ENCODE peak calls at places on chromosomes 2 and 18, in four cellular contexts. P, D, T and G are unnamed samples.

GRCh38 chr2:226002438-226002837 is 602.9 kb downstream of the NYAP2 start:
- DNase-seq in P (peak), D (no peak), T (peak), G (peak)

GRCh38 chr2:11155326-11156059 is at the start of gene SLC66A3:
- DNase-seq in P (peak), D (peak), T (no peak), G (peak)

GRCh38 chr2:241271641-241272297 is 43.7 kb downstream of the HDLBP start:
- DNase-seq in P (peak), D (peak), T (peak), G (peak)

GRCh38 chr18:32049393-32050161 is 31.0 kb downstream of the RNF125 start:
- DNase-seq in P (no peak), D (no peak), T (no peak), G (no peak)

GRCh38 chr2:127061377-127062273 is 45.3 kb downstream of the BIN1 start:
- DNase-seq in P (peak), D (peak), T (no peak), G (peak)

GRCh38 chr2:193228276-193228675 is 1033.5 kb upstream of the TMEFF2 start:
- DNase-seq in P (no peak), D (no peak), T (no peak), G (no peak)

GRCh38 chr2:109318150-109318948 is 189.3 kb downstream of the SH3RF3 start:
- DNase-seq in P (peak), D (no peak), T (peak), G (peak)

GRCh38 chr2:225889452-225889851 is 489.9 kb downstream of the NYAP2 start:
- DNase-seq in P (peak), D (peak), T (no peak), G (peak)

GRCh38 chr2:134160793-134161504 is 92.9 kb upstream of the MGAT5 start:
- DNase-seq in P (peak), D (peak), T (peak), G (no peak)

GRCh38 chr2:233129351-233129978 is 69.3 kb downstream of the INPP5D start:
- DNase-seq in P (no peak), D (peak), T (no peak), G (no peak)

GRCh38 chr18:44309185-44309584 is 371.5 kb upstream of the SETBP1 start:
- DNase-seq in P (peak), D (peak), T (no peak), G (no peak)

GRCh38 chr2:192283450-192283849 is 88.7 kb upstream of the TMEFF2 start:
- DNase-seq in P (no peak), D (no peak), T (no peak), G (no peak)

GRCh38 chr2:121777699-121778058 is 22.2 kb downstream of the TSN start:
- DNase-seq in P (peak), D (peak), T (no peak), G (peak)

GRCh38 chr18:49241852-49242251 is 218.6 kb downstream of the DYM start:
- DNase-seq in P (peak), D (no peak), T (peak), G (peak)

GRCh38 chr2:7427293-7428060 is 510.3 kb downstream of the RNF144A start:
- DNase-seq in P (peak), D (peak), T (peak), G (peak)

GRCh38 chr2:191152841-191153240 is 2.0 kb upstream of the STAT4 start:
- DNase-seq in P (peak), D (no peak), T (no peak), G (peak)

GRCh38 chr2:42238644-42239288 is 69.6 kb downstream of the EML4 start:
- DNase-seq in P (no peak), D (peak), T (no peak), G (no peak)

GRCh38 chr2:175847128-175847527 is 154.9 kb downstream of the LNPK start:
- DNase-seq in P (no peak), D (no peak), T (no peak), G (no peak)

GRCh38 chr2:171529914-171530313 is 7.6 kb downstream of the CYBRD1 start:
- DNase-seq in P (no peak), D (no peak), T (peak), G (no peak)

GRCh38 chr2:142316049-142316448 is 185.2 kb upstream of the LRP1B start:
- DNase-seq in P (no peak), D (no peak), T (no peak), G (no peak)

GRCh38 chr18:56645415-56646016 is 5.6 kb upstream of the WDR7 start:
- DNase-seq in P (no peak), D (peak), T (no peak), G (no peak)
- TF ChIP-seq CTCF in P (peak), D (peak), T (peak), G (peak)

DNA sequence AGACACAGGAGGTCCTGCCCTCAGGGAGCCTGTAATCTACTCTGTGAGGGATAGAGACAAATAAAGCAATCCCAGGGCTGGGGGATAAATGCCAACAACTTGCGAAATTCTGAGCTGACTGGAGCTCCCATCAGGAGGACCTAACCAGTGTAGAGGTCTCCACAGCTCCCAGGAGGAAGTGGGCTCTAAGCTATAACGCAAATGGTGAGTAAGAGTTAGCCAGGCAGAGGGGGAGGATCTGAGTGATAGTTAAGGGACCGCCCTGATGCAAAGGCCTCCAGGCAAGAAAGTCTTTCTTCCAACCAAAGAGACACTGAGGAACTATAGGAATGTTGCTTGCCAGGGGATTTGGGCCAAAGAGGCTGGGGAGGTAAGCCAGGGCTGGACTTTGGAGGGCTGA is 16.0 kb upstream of the ZNF532 start:
- DNase-seq in P (peak), D (no peak), T (no peak), G (peak)
- H3K27ac ChIP-seq in P (no peak), D (no peak), T (no peak), G (no peak)

GRCh38 chr2:3535794-3536681 is 16.7 kb upstream of the ADI1 start:
- DNase-seq in P (peak), D (peak), T (peak), G (peak)
- H3K4me3 ChIP-seq in P (peak), D (peak), T (peak), G (peak)

GRCh38 chr2:40257812-40258457 is 194.0 kb downstream of the SLC8A1 start:
- DNase-seq in P (no peak), D (no peak), T (no peak), G (no peak)

GRCh38 chr2:40255118-40255517 is 196.8 kb downstream of the SLC8A1 start:
- DNase-seq in P (no peak), D (no peak), T (peak), G (no peak)

GRCh38 chr2:40259900-40260299 is 192.0 kb downstream of the SLC8A1 start:
- DNase-seq in P (no peak), D (no peak), T (no peak), G (no peak)

GRCh38 chr2:40256008-40256407 is 195.9 kb downstream of the SLC8A1 start:
- DNase-seq in P (no peak), D (no peak), T (no peak), G (no peak)

DNA sequence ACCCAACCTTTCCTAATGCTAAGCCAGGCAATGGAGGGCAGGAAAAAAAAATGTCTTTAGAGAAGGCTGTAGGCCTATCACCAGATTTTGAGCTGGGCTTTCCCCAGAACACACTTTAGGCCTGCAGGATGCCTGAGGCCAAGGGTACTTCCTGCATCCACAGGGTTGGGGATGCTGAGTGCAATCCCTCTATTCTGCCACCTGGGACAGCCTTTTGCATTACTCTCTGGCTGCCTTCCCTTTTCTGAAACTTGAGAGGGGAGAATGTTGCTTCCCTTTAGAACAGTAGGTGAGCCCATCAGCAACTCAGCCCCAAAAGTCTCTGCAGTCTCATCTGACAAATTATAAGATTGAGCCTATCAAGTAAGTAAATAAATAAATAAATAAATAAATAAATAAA is 195.2 kb downstream of the SLC8A1 start:
- DNase-seq in P (no peak), D (peak), T (no peak), G (no peak)
- TF ChIP-seq CTCF in P (peak), D (no peak), T (peak), G (peak)

GRCh38 chr18:7559709-7560319 is 7.3 kb upstream of the PTPRM start:
- DNase-seq in P (no peak), D (no peak), T (peak), G (no peak)
- H3K27ac ChIP-seq in P (no peak), D (no peak), T (no peak), G (no peak)

GRCh38 chr18:7645756-7646155 is 78.6 kb downstream of the PTPRM start:
- DNase-seq in P (no peak), D (peak), T (no peak), G (no peak)
- H3K4me3 ChIP-seq in P (no peak), D (no peak), T (no peak), G (no peak)

GRCh38 chr2:124027182-124027581 is 2.1 kb downstream of the CNTNAP5 start:
- DNase-seq in P (peak), D (peak), T (peak), G (peak)
- TF ChIP-seq CTCF in P (peak), D (peak), T (peak), G (peak)

GRCh38 chr18:28174181-28174906 is 2.6 kb downstream of the CDH2 start:
- DNase-seq in P (no peak), D (no peak), T (no peak), G (no peak)
- H3K27ac ChIP-seq in P (no peak), D (no peak), T (no peak), G (no peak)

DNA sequence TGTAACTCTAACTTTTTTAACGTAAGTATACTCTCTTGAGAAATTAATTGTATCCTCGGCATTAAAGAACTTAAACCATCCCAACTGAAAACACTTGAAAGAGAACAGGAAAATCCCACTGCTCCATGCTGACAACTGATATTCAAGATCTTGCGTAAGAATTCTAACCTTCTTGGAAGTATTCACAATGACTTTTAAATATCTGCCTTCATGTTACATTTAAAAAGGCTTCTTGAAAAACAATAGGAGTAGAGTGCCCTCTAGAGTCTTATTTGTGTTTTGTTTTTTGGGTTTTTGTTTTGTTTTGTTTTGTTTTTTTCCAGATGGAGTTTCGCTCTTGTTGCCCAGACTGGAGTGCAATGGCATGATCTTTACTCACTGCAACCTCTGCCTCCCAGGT is 65.4 kb upstream of the DNAJC10 start:
- DNase-seq in P (peak), D (peak), T (peak), G (no peak)
- H3K4me3 ChIP-seq in P (no peak), D (no peak), T (no peak), G (no peak)